ENCODE peak calls at places on chromosomes 6 and 20, in four cellular contexts. Y, G, C and A are unnamed samples.

GRCh38 chr6:49551866-49552129 is 1.3 kb downstream of the C6orf141 start:
- DNase-seq in Y (no peak), G (no peak), C (no peak), A (no peak)

GRCh38 chr6:112065426-112065986 is 11.6 kb downstream of the CCN6 start:
- DNase-seq in Y (no peak), G (no peak), C (no peak), A (no peak)

GRCh38 chr6:131139599-131139998 is 4.3 kb downstream of the AKAP7 start:
- DNase-seq in Y (no peak), G (no peak), C (no peak), A (no peak)

GRCh38 chr6:26473429-26473757 is 15.6 kb downstream of the BTN2A1 start:
- DNase-seq in Y (no peak), G (no peak), C (no peak), A (no peak)

GRCh38 chr20:60961551-60961950 is 290.5 kb upstream of the CDH4 start:
- DNase-seq in Y (no peak), G (no peak), C (no peak), A (no peak)

GRCh38 chr6:69974193-69974592 is 107.8 kb downstream of the COL19A1 start:
- DNase-seq in Y (no peak), G (no peak), C (peak; percentile 33), A (no peak)

GRCh38 chr6:54185885-54186284 is 74.6 kb downstream of the MLIP start:
- DNase-seq in Y (no peak), G (no peak), C (no peak), A (no peak)

GRCh38 chr6:37303891-37304503 is 46.1 kb upstream of the TMEM217 start:
- DNase-seq in Y (no peak), G (peak; percentile 49), C (no peak), A (no peak)

GRCh38 chr20:26276811-26277210 is 580.2 kb upstream of the ZNF337 start:
- DNase-seq in Y (no peak), G (peak; percentile 69), C (no peak), A (peak; percentile 47)

GRCh38 chr6:113359155-113360140 is 497.7 kb upstream of the MARCKS start:
- DNase-seq in Y (no peak), G (no peak), C (no peak), A (no peak)

GRCh38 chr6:112010328-112010727 is 43.6 kb upstream of the CCN6 start:
- DNase-seq in Y (no peak), G (no peak), C (no peak), A (no peak)

GRCh38 chr20:57000441-57000968 is 265.9 kb downstream of the BMP7 start:
- DNase-seq in Y (no peak), G (no peak), C (no peak), A (no peak)

GRCh38 chr6:37168809-37169457 is 1.0 kb upstream of the PIM1 start:
- DNase-seq in Y (no peak), G (peak; percentile 97), C (no peak), A (no peak)

GRCh38 chr6:34201455-34202098 is 35.1 kb upstream of the HMGA1 start:
- DNase-seq in Y (no peak), G (no peak), C (no peak), A (no peak)

GRCh38 chr6:49462071-49462470 is 982 bp downstream of the MMUT start:
- DNase-seq in Y (no peak), G (no peak), C (no peak), A (no peak)

GRCh38 chr20:3080939-3081388 is 3.6 kb downstream of the AVP start:
- DNase-seq in Y (peak; percentile 75), G (peak; percentile 100), C (peak; percentile 89), A (no peak)

GRCh38 chr6:108655840-108656650 is 95.3 kb downstream of the FOXO3 start:
- DNase-seq in Y (no peak), G (no peak), C (peak; percentile 54), A (no peak)

GRCh38 chr6:11615214-11615602 is 77.7 kb downstream of the TMEM170B start:
- DNase-seq in Y (no peak), G (no peak), C (no peak), A (no peak)

GRCh38 chr6:137839076-137839475 is 28.0 kb upstream of the TNFAIP3 start:
- DNase-seq in Y (no peak), G (no peak), C (no peak), A (no peak)

GRCh38 chr6:170019259-170020040 is 268.0 kb downstream of the ERMARD start:
- DNase-seq in Y (no peak), G (peak; percentile 71), C (no peak), A (no peak)

GRCh38 chr6:170021579-170021978 is 269.3 kb downstream of the DLL1 start:
- DNase-seq in Y (no peak), G (peak; percentile 29), C (no peak), A (no peak)

GRCh38 chr6:170018422-170019258 is 267.2 kb downstream of the ERMARD start:
- DNase-seq in Y (no peak), G (no peak), C (no peak), A (no peak)

GRCh38 chr6:170022291-170022722 is 268.6 kb downstream of the DLL1 start:
- DNase-seq in Y (no peak), G (no peak), C (no peak), A (no peak)

DNA sequence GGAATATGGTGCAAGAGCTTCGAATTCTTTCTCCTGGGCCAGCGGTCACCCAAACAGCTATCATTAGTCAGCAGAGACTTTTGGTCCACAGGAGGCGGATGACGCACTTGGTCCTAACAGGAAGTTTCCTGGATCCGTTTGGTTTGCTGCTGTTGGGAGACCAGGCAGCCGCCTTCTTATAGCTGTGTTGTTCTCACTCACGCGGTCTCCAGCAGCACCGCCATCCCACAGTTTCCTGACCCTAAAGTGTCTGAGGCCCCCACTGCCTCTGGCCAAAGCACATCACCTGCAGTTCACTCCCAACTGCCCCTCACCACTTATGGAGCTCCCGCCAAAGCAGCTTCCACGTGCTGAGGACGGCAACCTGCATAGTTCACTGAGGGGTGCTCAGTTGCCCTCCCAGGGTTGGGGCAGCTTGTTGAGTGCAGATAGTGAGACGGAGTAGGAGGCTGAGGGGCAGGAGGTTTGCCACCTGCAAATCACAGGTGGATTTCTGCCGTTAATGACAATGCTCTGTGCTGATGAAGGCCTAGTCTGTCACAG is 268.7 kb downstream of the ERMARD start:
- DNase-seq in Y (no peak), G (peak; percentile 42), C (no peak), A (no peak)
- TF ChIP-seq CTCF in Y (no peak), G (no peak), C (no peak), A (no peak)

DNA sequence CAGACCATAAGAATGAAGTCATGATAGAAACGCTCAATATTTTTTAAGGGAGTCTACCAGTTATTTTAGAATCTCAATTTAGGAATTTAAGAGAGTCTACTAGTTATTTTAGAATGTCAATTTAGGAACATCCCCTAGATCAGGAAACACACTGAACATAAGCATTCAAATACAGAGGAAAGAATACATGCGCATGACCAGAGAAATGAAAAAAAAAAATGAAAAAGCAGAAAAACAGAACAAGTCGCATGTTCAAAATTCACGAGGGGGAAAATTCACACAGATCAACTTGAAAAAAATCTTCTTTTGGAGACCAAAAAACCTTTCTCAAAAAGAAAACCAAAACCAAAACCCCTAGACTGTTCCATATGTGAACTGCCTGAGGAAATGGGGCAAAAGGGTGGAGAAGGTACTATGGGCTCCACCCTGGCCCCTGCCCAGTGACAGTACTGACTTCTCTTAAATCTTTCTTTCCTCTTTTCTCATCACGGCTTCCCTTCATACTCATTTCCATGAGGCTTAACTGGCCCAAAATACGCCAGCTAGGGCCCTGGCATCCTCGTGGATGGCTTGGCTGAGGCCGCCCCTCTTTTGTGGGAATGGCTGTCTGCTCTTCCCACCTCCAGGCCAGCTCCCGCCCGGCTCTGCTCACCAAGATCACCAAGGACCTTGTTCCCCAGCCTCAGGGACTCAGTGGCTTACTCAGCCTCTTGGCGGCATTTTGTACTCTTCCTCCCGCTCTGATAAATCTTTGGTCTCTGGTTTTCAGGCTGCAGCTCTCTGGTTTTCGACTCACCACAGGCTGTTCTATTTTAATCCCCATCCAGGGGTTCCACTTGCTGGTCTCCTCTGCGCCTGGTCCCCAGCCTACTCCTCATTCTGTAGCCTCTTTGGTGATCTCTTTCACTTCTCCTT is 11.2 kb downstream of the ZBTB2 start:
- DNase-seq in Y (no peak), G (peak; percentile 60), C (no peak), A (no peak)
- H3K4me1 ChIP-seq in Y (peaks cover 26% of the 10 kb centered on the region), G (peaks cover 20% of the 10 kb centered on the region), C (no peaks in the 10 kb centered on the region), A (peaks cover 3% of the 10 kb centered on the region)

GRCh38 chr20:38856570-38856969 is 51.1 kb downstream of the PPP1R16B start:
- DNase-seq in Y (no peak), G (no peak), C (no peak), A (no peak)

GRCh38 chr20:38855356-38855755 is 49.9 kb downstream of the PPP1R16B start:
- DNase-seq in Y (no peak), G (peak; percentile 94), C (no peak), A (no peak)

GRCh38 chr20:38854654-38855066 is 49.2 kb downstream of the PPP1R16B start:
- DNase-seq in Y (no peak), G (no peak), C (no peak), A (no peak)

GRCh38 chr20:38859070-38859690 is 53.7 kb downstream of the PPP1R16B start:
- DNase-seq in Y (no peak), G (no peak), C (no peak), A (no peak)

GRCh38 chr20:38857703-38858102 is 52.2 kb downstream of the PPP1R16B start:
- DNase-seq in Y (no peak), G (no peak), C (no peak), A (no peak)
- H3K27ac ChIP-seq in Y (no peak overlapping the region), G (no peak overlapping the region), C (no peak overlapping the region), A (no peak overlapping the region)

DNA sequence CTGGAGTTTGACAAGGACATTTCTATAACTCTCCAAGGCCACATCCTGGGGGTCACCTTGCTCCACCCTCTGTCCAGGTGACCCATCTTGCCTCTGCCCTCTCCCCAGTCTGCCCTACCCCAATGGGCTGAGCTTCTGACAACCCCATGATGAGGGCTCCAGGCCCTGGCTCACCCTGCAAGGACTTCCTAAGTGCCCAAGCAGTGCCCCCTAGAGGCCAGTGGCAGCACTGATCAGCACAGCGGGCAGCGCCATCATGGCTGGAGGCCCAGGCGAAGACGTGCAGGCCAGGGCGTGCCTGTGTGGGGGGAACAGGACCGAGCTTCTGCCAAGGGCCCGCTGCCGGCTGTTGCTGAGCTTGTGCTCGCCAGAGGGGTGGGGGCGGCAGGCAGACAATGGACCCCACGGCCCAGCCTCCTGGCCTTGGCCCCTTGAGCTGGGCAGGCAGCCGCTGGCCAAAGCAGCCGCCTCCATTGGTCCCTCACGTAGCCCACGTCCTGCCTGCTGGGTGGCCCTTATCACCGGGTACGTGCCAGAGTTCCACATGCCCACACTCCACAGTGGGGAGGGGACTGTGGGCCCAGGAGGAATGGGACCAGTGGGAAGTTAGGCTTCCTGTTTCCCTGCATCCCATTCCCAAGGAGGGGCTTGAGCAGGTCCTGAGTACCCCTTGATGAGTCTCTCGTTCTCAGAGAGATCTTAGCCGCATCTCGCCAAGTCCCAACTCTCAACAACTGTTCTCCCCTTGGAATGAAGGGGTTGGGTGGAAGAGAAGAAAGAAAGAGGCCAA is 64.3 kb downstream of the MRPL14 start:
- DNase-seq in Y (no peak), G (peak; percentile 37), C (peak; percentile 55), A (no peak)
- TF ChIP-seq CTCF in Y (peak; percentile 41), G (peak; percentile 48), C (no peak), A (no peak)